ENCODE peak calls at places on chromosomes 2 and 18, in five cellular contexts. D is NCI-H1694 treated with DMSO at 0.1 percent for 48 hours; E is activated CD8-positive, alpha-beta memory T cell treated with anti-CD3 and anti-CD28 coated beads, Interleukin-2, amount 50 U/mL, for 48 hours; P is NCI-H2081; A is mammary epithelial cell. Y is an unnamed sample.

GRCh38 chr18:38033282-38033681 is 467.7 kb upstream of the CELF4 start:
- DNase-seq in D (no peak), E (no peak), P (no peak), A (peak), Y (no peak)

GRCh38 chr18:48666613-48667012 is 127.8 kb downstream of the CTIF start:
- DNase-seq in D (no peak), E (no peak), P (no peak), A (no peak), Y (no peak)

GRCh38 chr2:105239924-105240323 is 1.6 kb upstream of the GPR45 start:
- DNase-seq in D (no peak), E (no peak), P (no peak), A (peak), Y (peak)

GRCh38 chr18:44897445-44898215 is 216.9 kb downstream of the SETBP1 start:
- DNase-seq in D (peak), E (no peak), P (peak), A (no peak), Y (no peak)

GRCh38 chr2:103616891-103617290 is 855.1 kb downstream of the TMEM182 start:
- DNase-seq in D (no peak), E (no peak), P (no peak), A (no peak), Y (no peak)

GRCh38 chr2:62340981-62341624 is 145.2 kb downstream of the B3GNT2 start:
- DNase-seq in D (peak), E (no peak), P (peak), A (no peak), Y (peak)

GRCh38 chr2:44934024-44934423 is 7.5 kb upstream of the SIX3 start:
- DNase-seq in D (no peak), E (peak), P (peak), A (no peak), Y (peak)

GRCh38 chr18:74611791-74612190 is 14.1 kb downstream of the ZNF407 start:
- DNase-seq in D (no peak), E (no peak), P (no peak), A (no peak), Y (no peak)

GRCh38 chr18:41416044-41416443 is 539.0 kb upstream of the PIK3C3 start:
- DNase-seq in D (no peak), E (no peak), P (no peak), A (no peak), Y (no peak)

GRCh38 chr2:44324971-44325426 is 36.3 kb downstream of the PREPL start:
- DNase-seq in D (no peak), E (no peak), P (no peak), A (peak), Y (peak)

GRCh38 chr2:178796079-178796677 is 11.0 kb downstream of the TTN start:
- DNase-seq in D (peak), E (no peak), P (peak), A (peak), Y (no peak)

GRCh38 chr2:23495661-23496114 is 110.7 kb downstream of the KLHL29 start:
- DNase-seq in D (peak), E (no peak), P (no peak), A (no peak), Y (no peak)

GRCh38 chr2:14706201-14706600 is 73.7 kb downstream of the LRATD1 start:
- DNase-seq in D (no peak), E (no peak), P (no peak), A (no peak), Y (no peak)

GRCh38 chr2:197092431-197092830 is 165.9 kb upstream of the PGAP1 start:
- DNase-seq in D (peak), E (no peak), P (no peak), A (no peak), Y (no peak)

GRCh38 chr2:177489719-177490301 is 97.2 kb downstream of the AGPS start:
- DNase-seq in D (peak), E (no peak), P (no peak), A (no peak), Y (peak)

GRCh38 chr2:200786423-200786822 is 25.3 kb upstream of the BZW1 start:
- DNase-seq in D (no peak), E (no peak), P (no peak), A (peak), Y (no peak)

GRCh38 chr2:204008352-204008751 is 71.8 kb downstream of the ICOS start:
- DNase-seq in D (no peak), E (no peak), P (no peak), A (no peak), Y (no peak)

GRCh38 chr2:230924470-230925341 is at the start of gene GPR55:
- DNase-seq in D (no peak), E (peak), P (no peak), A (no peak), Y (peak)

GRCh38 chr2:11899264-11899818 is 152.9 kb downstream of the LPIN1 start:
- DNase-seq in D (no peak), E (no peak), P (no peak), A (peak), Y (peak)

GRCh38 chr2:84792856-84793522 is 87.9 kb downstream of the TRABD2A start:
- DNase-seq in D (no peak), E (no peak), P (no peak), A (no peak), Y (no peak)

GRCh38 chr2:238220892-238221521 is 17.5 kb upstream of the ILKAP start:
- DNase-seq in D (peak), E (no peak), P (no peak), A (peak), Y (no peak)

GRCh38 chr18:35619941-35620340 is 38.4 kb downstream of the GALNT1 start:
- DNase-seq in D (no peak), E (no peak), P (no peak), A (no peak), Y (no peak)

GRCh38 chr2:196372276-196372809 is 201.0 kb upstream of the STK17B start:
- DNase-seq in D (no peak), E (no peak), P (no peak), A (no peak), Y (no peak)

GRCh38 chr2:47357475-47357874 is 45.5 kb upstream of the MSH2 start:
- DNase-seq in D (no peak), E (no peak), P (no peak), A (peak), Y (peak)

GRCh38 chr18:62164855-62165487 is 21.9 kb downstream of the PIGN start:
- DNase-seq in D (no peak), E (no peak), P (no peak), A (no peak), Y (peak)

GRCh38 chr2:211359353-211359752 is 803.0 kb downstream of the CPS1 start:
- DNase-seq in D (no peak), E (no peak), P (no peak), A (no peak), Y (no peak)

GRCh38 chr2:127479219-127479825 is 47.0 kb downstream of the IWS1 start:
- DNase-seq in D (peak), E (no peak), P (peak), A (peak), Y (peak)

GRCh38 chr18:58556333-58557012 is 72.4 kb downstream of the ALPK2 start:
- DNase-seq in D (no peak), E (no peak), P (no peak), A (no peak), Y (peak)

GRCh38 chr2:97900806-97901205 is 94.9 kb downstream of the TMEM131 start:
- DNase-seq in D (no peak), E (no peak), P (no peak), A (peak), Y (no peak)

GRCh38 chr2:105763076-105763475 is 18.4 kb downstream of the NCK2 start:
- DNase-seq in D (no peak), E (peak), P (no peak), A (no peak), Y (no peak)

GRCh38 chr2:152525277-152525838 is 190.4 kb downstream of the FMNL2 start:
- DNase-seq in D (no peak), E (no peak), P (no peak), A (peak), Y (no peak)

GRCh38 chr18:33761363-33761762 is 183.3 kb downstream of the ASXL3 start:
- DNase-seq in D (peak), E (no peak), P (no peak), A (peak), Y (no peak)